ENCODE peak calls at places on chromosomes 6 and 20, in five cellular contexts. L, I, M, Y and H are unnamed samples.

GRCh38 chr6:129759851-129760595 is 50.0 kb upstream of the ARHGAP18 start:
- DNase-seq in L (peak), I (no peak), M (peak), Y (no peak), H (no peak)

GRCh38 chr20:38209054-38209675 is 44.1 kb upstream of the TGM2 start:
- DNase-seq in L (no peak), I (no peak), M (no peak), Y (no peak), H (no peak)

GRCh38 chr20:25052255-25053206 is 5.4 kb downstream of the ACSS1 start:
- DNase-seq in L (no peak), I (no peak), M (no peak), Y (peak), H (no peak)

GRCh38 chr6:87396595-87397392 is 11.0 kb upstream of the CFAP206 start:
- DNase-seq in L (no peak), I (no peak), M (no peak), Y (no peak), H (no peak)

GRCh38 chr6:21808551-21809181 is 215.1 kb downstream of the SOX4 start:
- DNase-seq in L (no peak), I (no peak), M (peak), Y (peak), H (no peak)

GRCh38 chr20:43691928-43692524 is 25.1 kb downstream of the MYBL2 start:
- DNase-seq in L (peak), I (peak), M (peak), Y (peak), H (peak)

GRCh38 chr6:38987503-38987902 is 61.1 kb upstream of the GLP1R start:
- DNase-seq in L (no peak), I (no peak), M (no peak), Y (no peak), H (no peak)

GRCh38 chr6:109055771-109056235 is 38.8 kb downstream of the SESN1 start:
- DNase-seq in L (peak), I (no peak), M (peak), Y (peak), H (peak)

GRCh38 chr6:137798261-137798660 is 68.8 kb upstream of the TNFAIP3 start:
- DNase-seq in L (no peak), I (no peak), M (no peak), Y (no peak), H (no peak)

GRCh38 chr6:163729127-163729872 is 314.8 kb downstream of the QKI start:
- DNase-seq in L (no peak), I (no peak), M (no peak), Y (no peak), H (no peak)

GRCh38 chr20:31740208-31740607 is 1.1 kb downstream of the TPX2 start:
- DNase-seq in L (peak), I (peak), M (peak), Y (peak), H (peak)

GRCh38 chr6:29967379-29968010 is 25.2 kb downstream of the HLA-A start:
- DNase-seq in L (no peak), I (peak), M (no peak), Y (peak), H (peak)

GRCh38 chr6:15922510-15923307 is 206.2 kb upstream of the MYLIP start:
- DNase-seq in L (no peak), I (no peak), M (peak), Y (peak), H (peak)

GRCh38 chr20:39289316-39289715 is 327.2 kb downstream of the DHX35 start:
- DNase-seq in L (no peak), I (peak), M (no peak), Y (no peak), H (no peak)

GRCh38 chr6:51292659-51293058 is 474.0 kb downstream of the TFAP2B start:
- DNase-seq in L (no peak), I (peak), M (no peak), Y (no peak), H (peak)

GRCh38 chr6:43911625-43912577 is 141.9 kb downstream of the VEGFA start:
- DNase-seq in L (no peak), I (peak), M (peak), Y (no peak), H (no peak)

GRCh38 chr6:11343963-11344714 is 111.7 kb upstream of the NEDD9 start:
- DNase-seq in L (no peak), I (peak), M (no peak), Y (no peak), H (peak)

GRCh38 chr6:96032646-96033045 is 16.9 kb downstream of the FUT9 start:
- DNase-seq in L (no peak), I (peak), M (no peak), Y (no peak), H (no peak)

GRCh38 chr6:7680393-7681075 is 45.4 kb upstream of the BMP6 start:
- DNase-seq in L (no peak), I (peak), M (no peak), Y (no peak), H (no peak)

GRCh38 chr6:55836481-55836880 is 38.9 kb downstream of the BMP5 start:
- DNase-seq in L (no peak), I (no peak), M (no peak), Y (peak), H (no peak)

GRCh38 chr20:4171538-4172116 is 156.3 kb upstream of the RNF24 start:
- DNase-seq in L (peak), I (peak), M (peak), Y (no peak), H (no peak)

GRCh38 chr6:17653198-17653881 is 53.2 kb downstream of the FAM8A1 start:
- DNase-seq in L (no peak), I (no peak), M (no peak), Y (no peak), H (peak)

GRCh38 chr6:66961191-66961590 is 1254.2 kb upstream of the EYS start:
- DNase-seq in L (no peak), I (no peak), M (no peak), Y (no peak), H (peak)

GRCh38 chr6:22442826-22443225 is 126.5 kb upstream of the HDGFL1 start:
- DNase-seq in L (peak), I (no peak), M (peak), Y (no peak), H (peak)

GRCh38 chr20:62637110-62637509 is 5.2 kb upstream of the SLCO4A1 start:
- DNase-seq in L (no peak), I (no peak), M (no peak), Y (no peak), H (no peak)

GRCh38 chr20:24953621-24954133 is 4.6 kb downstream of the CST7 start:
- DNase-seq in L (no peak), I (no peak), M (no peak), Y (no peak), H (no peak)

GRCh38 chr6:14799928-14800327 is 445.9 kb upstream of the JARID2 start:
- DNase-seq in L (peak), I (peak), M (peak), Y (peak), H (peak)

GRCh38 chr6:98927534-98927933 is 20.2 kb downstream of the FBXL4 start:
- DNase-seq in L (no peak), I (no peak), M (no peak), Y (no peak), H (no peak)

GRCh38 chr6:33585403-33586107 is 5.5 kb upstream of the BAK1 start:
- DNase-seq in L (peak), I (peak), M (peak), Y (peak), H (peak)

GRCh38 chr6:156727715-156728385 is 49.3 kb upstream of the ARID1B start:
- DNase-seq in L (no peak), I (no peak), M (no peak), Y (no peak), H (peak)

GRCh38 chr6:137115653-137116052 is 57.8 kb downstream of the IL22RA2 start:
- DNase-seq in L (no peak), I (no peak), M (no peak), Y (no peak), H (no peak)

GRCh38 chr6:106125925-106126435 is 39.8 kb downstream of the PRDM1 start:
- DNase-seq in L (no peak), I (no peak), M (no peak), Y (no peak), H (peak)

GRCh38 chr6:163098827-163099469 is 315.6 kb upstream of the QKI start:
- DNase-seq in L (no peak), I (no peak), M (peak), Y (no peak), H (no peak)

GRCh38 chr6:45880139-45880538 is 135.5 kb downstream of the CLIC5 start:
- DNase-seq in L (no peak), I (peak), M (peak), Y (peak), H (no peak)

DNA sequence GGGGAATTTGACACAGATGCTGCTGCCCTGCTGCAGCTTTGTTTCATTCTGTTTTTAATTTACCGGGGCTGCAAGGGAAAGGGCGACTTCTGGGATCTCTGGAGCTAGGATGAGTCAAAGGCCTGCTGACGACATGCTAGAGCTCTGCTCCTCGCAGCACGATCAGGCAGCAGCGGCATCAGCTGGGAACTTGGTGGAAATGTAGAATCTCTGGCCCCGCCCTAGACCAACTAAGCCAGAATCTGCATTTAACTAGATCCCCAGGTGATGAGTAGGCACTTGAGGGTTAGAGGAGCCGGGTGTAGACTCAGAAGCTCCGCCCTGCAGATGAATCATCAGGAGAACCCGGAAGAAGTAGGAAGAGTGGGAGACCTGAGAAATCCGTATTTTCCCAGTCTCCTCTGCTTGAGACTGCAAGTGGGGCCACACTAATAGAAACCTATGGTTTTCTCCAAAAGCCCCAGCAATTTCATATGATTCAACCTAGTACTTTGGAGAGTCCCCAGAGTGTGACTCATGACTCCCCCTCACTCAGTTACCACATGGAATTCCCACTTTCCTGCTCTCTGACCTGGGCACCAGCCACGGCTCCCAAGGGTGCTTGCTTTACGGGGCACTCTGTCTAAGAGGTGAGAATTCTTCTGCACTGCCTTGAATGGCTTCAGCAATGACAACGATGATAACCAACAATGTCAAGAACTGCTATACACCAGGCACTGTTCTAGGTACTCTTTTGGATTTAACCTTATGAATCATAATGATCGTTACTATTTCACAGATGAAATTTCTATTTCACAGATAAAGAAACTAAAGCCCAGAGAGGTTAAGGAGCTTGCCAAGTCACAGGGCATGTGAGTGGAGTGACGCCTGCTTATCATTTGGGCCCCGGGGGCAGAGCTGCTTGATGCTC is 18.1 kb downstream of the TUBB2B start:
- DNase-seq in L (peak), I (peak), M (peak), Y (peak), H (peak)
- H3K4me3 ChIP-seq in L (no peak), I (no peak), M (peak), Y (no peak), H (no peak)

DNA sequence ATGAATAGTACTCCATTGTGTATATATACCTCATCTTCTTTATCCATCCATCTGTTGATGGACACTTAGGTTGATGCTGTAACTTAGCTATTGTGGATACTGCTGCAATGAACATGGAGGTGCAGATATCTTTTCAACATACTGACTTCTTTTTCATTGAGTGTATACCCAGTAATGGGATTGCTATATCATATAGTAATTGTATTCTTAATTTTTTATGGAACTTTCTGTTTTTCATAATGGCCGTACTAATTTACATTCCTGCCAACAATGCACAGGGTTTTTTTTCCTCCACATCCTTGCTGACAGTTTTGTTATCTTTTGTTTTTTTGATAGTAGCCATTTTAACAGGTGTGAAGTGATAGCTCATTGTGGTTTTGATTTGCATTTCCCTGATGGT is 5.2 kb downstream of the CCN2 start:
- DNase-seq in L (no peak), I (no peak), M (no peak), Y (no peak), H (no peak)
- H3K4me3 ChIP-seq in L (no peak), I (no peak), M (no peak), Y (no peak), H (no peak)

DNA sequence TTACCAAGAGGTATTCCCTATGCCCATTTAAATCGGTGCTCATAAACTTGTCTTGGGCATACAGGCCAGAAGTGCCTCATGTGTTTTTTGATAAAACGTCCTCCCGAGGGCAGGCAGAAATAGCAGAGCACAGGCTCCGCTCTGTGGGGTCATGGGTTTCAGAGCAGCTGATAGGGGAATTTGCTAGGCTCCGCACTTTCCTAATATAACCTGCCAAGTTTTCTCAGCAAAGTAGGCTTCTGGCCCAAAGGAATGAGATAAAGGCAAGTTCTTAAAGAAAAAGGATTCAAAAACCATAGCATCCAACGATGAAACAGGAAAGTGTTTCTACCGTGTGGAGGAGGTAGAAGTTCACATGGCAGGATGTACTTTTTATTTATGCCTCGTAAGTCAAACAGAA is 69.8 kb upstream of the RALGAPA2 start:
- DNase-seq in L (no peak), I (no peak), M (no peak), Y (peak), H (no peak)
- H3K4me3 ChIP-seq in L (no peak), I (no peak), M (no peak), Y (no peak), H (no peak)

DNA sequence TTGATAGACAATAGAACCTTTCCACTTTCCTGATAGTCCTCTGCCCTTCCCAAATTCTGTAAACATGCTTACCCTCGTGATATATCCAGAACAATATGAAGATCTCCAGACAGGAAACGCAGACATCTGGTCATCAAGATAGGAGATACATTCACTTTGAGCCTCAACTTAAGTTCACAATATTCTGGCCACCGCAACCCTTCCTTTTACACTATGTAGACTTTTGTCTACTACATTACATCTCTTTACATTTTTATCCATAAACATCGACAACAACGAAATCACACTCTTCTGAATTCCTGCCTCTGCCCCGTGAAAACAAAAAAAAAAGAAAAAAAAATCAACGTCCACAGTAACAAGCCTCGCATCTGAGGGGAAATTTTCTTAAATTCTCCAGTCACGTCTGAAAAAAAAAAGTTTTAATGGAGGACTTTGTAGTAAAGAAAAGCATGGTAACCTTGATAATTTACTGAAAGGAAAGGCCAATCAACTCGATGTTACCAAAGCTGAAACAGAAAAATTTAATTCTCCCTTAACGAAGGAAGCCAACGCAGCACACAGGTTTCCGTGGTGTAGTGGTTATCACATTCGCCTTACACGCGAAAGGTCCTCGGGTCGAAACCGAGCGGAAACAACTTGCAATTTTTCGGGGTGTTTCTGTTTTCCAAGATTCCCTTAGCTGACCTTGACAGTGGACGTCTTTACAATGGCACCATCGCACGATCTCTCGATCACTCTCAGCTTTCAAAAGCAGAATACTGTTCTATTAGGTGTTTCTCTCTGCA is 21.8 kb downstream of the POM121L2 start:
- DNase-seq in L (peak), I (peak), M (peak), Y (no peak), H (peak)
- H3K4me3 ChIP-seq in L (peak), I (peak), M (peak), Y (peak), H (peak)

DNA sequence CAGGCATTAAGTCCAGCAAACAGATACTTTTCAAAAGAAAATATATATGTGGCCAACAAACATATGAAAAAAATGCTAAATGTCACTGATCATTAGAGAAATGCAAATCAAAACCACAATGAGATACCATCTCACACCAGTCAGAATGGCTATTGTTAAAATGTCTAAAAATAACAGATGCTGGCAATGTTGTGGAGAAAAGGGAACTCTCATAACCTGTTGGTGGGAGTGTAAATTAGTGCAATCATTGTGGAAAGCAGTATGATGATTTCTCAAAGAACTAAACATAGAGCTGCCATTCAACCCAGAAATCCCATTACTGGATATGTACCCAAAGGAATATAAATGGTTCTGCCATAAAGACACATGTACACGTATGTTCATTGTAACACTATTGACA is 20.6 kb downstream of the KCNQ5 start:
- DNase-seq in L (no peak), I (no peak), M (no peak), Y (no peak), H (no peak)
- H3K4me3 ChIP-seq in L (no peak), I (no peak), M (no peak), Y (no peak), H (no peak)

GRCh38 chr6:90369651-90370050 is 73.0 kb upstream of the BACH2 start:
- DNase-seq in L (no peak), I (peak), M (no peak), Y (peak), H (no peak)

GRCh38 chr6:90368001-90368400 is 71.4 kb upstream of the BACH2 start:
- DNase-seq in L (no peak), I (no peak), M (no peak), Y (no peak), H (no peak)

GRCh38 chr6:90370493-90370959 is 73.9 kb upstream of the BACH2 start:
- DNase-seq in L (peak), I (peak), M (peak), Y (no peak), H (peak)

GRCh38 chr6:90369024-90369519 is 72.4 kb upstream of the BACH2 start:
- DNase-seq in L (peak), I (peak), M (peak), Y (peak), H (peak)

DNA sequence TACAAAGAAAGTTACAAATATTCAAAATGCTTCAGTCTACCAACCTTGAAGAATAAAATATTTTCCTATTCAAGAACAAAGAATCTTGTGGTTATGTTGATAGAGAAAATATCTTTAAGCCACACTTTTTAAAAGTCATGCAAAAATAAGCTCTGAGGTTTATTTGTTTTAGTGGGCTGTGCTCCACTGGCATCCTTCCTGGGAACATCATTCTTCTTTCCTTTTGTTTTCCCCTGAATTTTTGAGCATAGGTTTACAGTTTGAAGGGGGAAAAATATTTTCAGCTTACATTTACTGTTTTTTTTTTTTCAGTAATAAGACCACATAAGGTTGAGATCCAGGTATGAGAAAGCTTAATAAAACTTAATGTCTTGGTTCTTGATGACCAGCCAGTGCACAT is 72.0 kb upstream of the BACH2 start:
- DNase-seq in L (peak), I (no peak), M (no peak), Y (peak), H (no peak)
- H3K4me3 ChIP-seq in L (no peak), I (no peak), M (no peak), Y (no peak), H (no peak)

GRCh38 chr6:35298625-35299140 is 1.1 kb downstream of the DEF6 start:
- DNase-seq in L (no peak), I (no peak), M (no peak), Y (no peak), H (no peak)
- H3K4me3 ChIP-seq in L (no peak), I (no peak), M (no peak), Y (no peak), H (peak)